ENCODE peak calls at places on chromosomes 4 and X, in nine cellular contexts. K is Calu3; V is osteocyte; L is NCI-H1092; A is DMS 273 treated with DMSO at 0.1 percent for 48 hours; C is GM23338; U is stimulated activated CD4-positive, alpha-beta T cell treated with anti-CD3 and anti-CD28 coated beads, Interleukin-2, amount 100 ng/mL, for 48 hours; F is astrocyte of the spinal cord; M is ACHN. Z is an unnamed sample.

GRCh38 chrX:37986893-37987292 is 19.5 kb upstream of the SYTL5 start:
- DNase-seq in K (no peak), V (no peak), L (no peak), A (no peak), C (no peak), U (no peak), F (peak; percentile 14), M (peak; percentile 1), Z (no peak)

GRCh38 chr4:94802091-94802490 is 44.3 kb downstream of the BMPR1B start:
- DNase-seq in K (no peak), V (no peak), L (no peak), A (peak; percentile 39), C (no peak), U (no peak), F (peak; percentile 16), M (no peak), Z (no peak)

GRCh38 chr4:41597494-41597893 is 59.5 kb downstream of the LIMCH1 start:
- DNase-seq in K (no peak), V (no peak), L (no peak), A (no peak), C (no peak), U (no peak), F (no peak), M (no peak), Z (no peak)

GRCh38 chr4:121790976-121791375 is 10.1 kb upstream of the EXOSC9 start:
- DNase-seq in K (no peak), V (no peak), L (no peak), A (no peak), C (no peak), U (no peak), F (peak; percentile 29), M (no peak), Z (no peak)

GRCh38 chr4:137674066-137674465 is 141.8 kb upstream of the PCDH18 start:
- DNase-seq in K (no peak), V (no peak), L (no peak), A (no peak), C (no peak), U (no peak), F (peak; percentile 32), M (no peak), Z (no peak)

GRCh38 chr4:141464366-141464765 is 172.0 kb upstream of the IL15 start:
- DNase-seq in K (no peak), V (no peak), L (peak; percentile 77), A (no peak), C (no peak), U (no peak), F (no peak), M (no peak), Z (no peak)

GRCh38 chr4:184457530-184458249 is 16.7 kb downstream of the IRF2 start:
- DNase-seq in K (no peak), V (no peak), L (no peak), A (no peak), C (no peak), U (no peak), F (no peak), M (no peak), Z (no peak)

GRCh38 chr4:124941267-124941666 is 228.7 kb upstream of the ANKRD50 start:
- DNase-seq in K (no peak), V (no peak), L (no peak), A (no peak), C (no peak), U (no peak), F (peak; percentile 38), M (no peak), Z (no peak)

Z was measured in NCI-H524.